ENCODE peak calls at places on chromosome X, in six cellular contexts. N is IMR-90; V is PC-9; D is AG09309; M is CD4-positive, alpha-beta T cell; J is esophagus squamous epithelium. E is an unnamed sample.

GRCh38 chrX:48626401-48627298 is 29.4 kb downstream of the WDR13 start:
- DNase-seq in N (peak), V (no peak), D (no peak), M (no peak), J (no peak), E (no peak)

GRCh38 chrX:14051416-14051815 is 21.7 kb upstream of the GEMIN8 start:
- DNase-seq in N (no peak), V (no peak), D (no peak), M (no peak), J (no peak), E (no peak)

GRCh38 chrX:2486476-2487133 is 14.2 kb downstream of the DHRSX start:
- DNase-seq in N (no peak), V (no peak), D (no peak), M (no peak), J (no peak), E (no peak)

GRCh38 chrX:9447906-9448305 is 17.0 kb upstream of the TBL1X start:
- DNase-seq in N (no peak), V (no peak), D (no peak), M (no peak), J (no peak), E (no peak)

GRCh38 chrX:53073115-53073581 is 9.0 kb upstream of the TSPYL2 start:
- DNase-seq in N (no peak), V (no peak), D (no peak), M (no peak), J (no peak), E (no peak)

GRCh38 chrX:69024931-69025330 is 140.3 kb downstream of the PJA1 start:
- DNase-seq in N (peak), V (no peak), D (no peak), M (no peak), J (no peak), E (peak)

GRCh38 chrX:40531056-40531826 is 49.5 kb upstream of the ATP6AP2 start:
- DNase-seq in N (no peak), V (no peak), D (no peak), M (no peak), J (no peak), E (no peak)

GRCh38 chrX:46117234-46117633 is 428.0 kb downstream of the ZNF674 start:
- DNase-seq in N (no peak), V (no peak), D (no peak), M (no peak), J (no peak), E (no peak)

GRCh38 chrX:118459494-118459893 is 36.1 kb upstream of the DOCK11 start:
- DNase-seq in N (peak), V (peak), D (peak), M (no peak), J (no peak), E (peak)

GRCh38 chrX:119573840-119574393 is 446 bp upstream of the UBE2A start:
- DNase-seq in N (peak), V (peak), D (no peak), M (peak), J (peak), E (peak)

GRCh38 chrX:120549483-120550452 is 11.0 kb downstream of the CUL4B start:
- DNase-seq in N (peak), V (peak), D (peak), M (no peak), J (no peak), E (peak)

GRCh38 chrX:48945517-48946348 is 11.7 kb downstream of the OTUD5 start:
- DNase-seq in N (peak), V (no peak), D (no peak), M (peak), J (no peak), E (peak)

GRCh38 chrX:15451913-15452312 is 41.2 kb downstream of the PIR start:
- DNase-seq in N (peak), V (no peak), D (no peak), M (no peak), J (no peak), E (no peak)

GRCh38 chrX:154490021-154490413 is 412 bp downstream of the SLC10A3 start:
- DNase-seq in N (peak), V (no peak), D (no peak), M (no peak), J (no peak), E (peak)

GRCh38 chrX:70613295-70613694 is 168.7 kb downstream of the DLG3 start:
- DNase-seq in N (peak), V (no peak), D (no peak), M (no peak), J (no peak), E (no peak)

GRCh38 chrX:63350551-63350950 is 581 bp downstream of the SPIN4 start:
- DNase-seq in N (no peak), V (peak), D (no peak), M (no peak), J (no peak), E (no peak)

GRCh38 chrX:30935985-30936384 is 46.9 kb upstream of the TAB3 start:
- DNase-seq in N (peak), V (no peak), D (no peak), M (no peak), J (no peak), E (peak)

GRCh38 chrX:104432321-104432720 is 133.7 kb upstream of the IL1RAPL2 start:
- DNase-seq in N (no peak), V (peak), D (no peak), M (no peak), J (no peak), E (no peak)

GRCh38 chrX:102958794-102959193 is 21.7 kb downstream of the RAB40AL start:
- DNase-seq in N (no peak), V (no peak), D (no peak), M (no peak), J (no peak), E (no peak)
- TF ChIP-seq CTCF in N (no peak), V (no peak), D (no peak), M (no peak), J (no peak), E (no peak)

GRCh38 chrX:135481696-135482179 is 38.7 kb upstream of the INTS6L start:
- DNase-seq in N (no peak), V (no peak), D (no peak), M (no peak), J (no peak), E (no peak)

GRCh38 chrX:135480076-135480475 is 40.4 kb upstream of the INTS6L start:
- DNase-seq in N (no peak), V (no peak), D (no peak), M (no peak), J (no peak), E (no peak)

GRCh38 chrX:135489542-135489941 is 30.9 kb upstream of the INTS6L start:
- DNase-seq in N (no peak), V (no peak), D (no peak), M (no peak), J (no peak), E (no peak)

DNA sequence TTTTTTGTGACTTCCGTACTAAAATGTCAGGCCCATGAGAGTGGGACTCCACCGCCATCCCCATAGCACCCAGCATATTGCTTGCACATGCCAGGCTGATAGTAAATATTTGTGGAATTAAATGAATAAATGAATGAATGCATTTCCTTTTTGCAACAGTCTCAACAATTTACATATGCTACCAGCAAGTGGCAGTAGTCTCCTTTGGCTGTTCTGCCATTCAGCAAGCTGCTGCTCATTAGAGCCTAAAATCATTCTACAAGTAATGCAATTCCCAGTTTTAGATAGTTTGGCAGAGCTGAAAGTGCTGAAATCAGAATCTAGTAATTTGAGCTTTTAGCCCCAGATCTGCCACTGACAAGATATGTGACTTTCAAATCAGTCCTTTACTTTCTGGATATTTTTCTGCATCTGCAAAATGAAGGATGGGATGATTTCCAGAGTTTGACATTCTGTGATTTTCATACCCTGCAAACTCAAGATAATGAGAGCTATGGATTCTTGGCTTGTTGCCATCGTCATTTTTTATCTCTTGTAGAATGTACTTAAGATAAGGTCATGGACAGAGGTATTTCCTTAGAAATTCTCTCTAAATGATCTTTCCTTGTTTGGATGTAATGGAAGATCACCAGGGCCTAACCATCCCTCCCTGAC is 35.7 kb upstream of the INTS6L start:
- DNase-seq in N (peak), V (no peak), D (peak), M (no peak), J (no peak), E (peak)
- TF ChIP-seq CTCF in N (peak), V (peak), D (peak), M (peak), J (peak), E (peak)

DNA sequence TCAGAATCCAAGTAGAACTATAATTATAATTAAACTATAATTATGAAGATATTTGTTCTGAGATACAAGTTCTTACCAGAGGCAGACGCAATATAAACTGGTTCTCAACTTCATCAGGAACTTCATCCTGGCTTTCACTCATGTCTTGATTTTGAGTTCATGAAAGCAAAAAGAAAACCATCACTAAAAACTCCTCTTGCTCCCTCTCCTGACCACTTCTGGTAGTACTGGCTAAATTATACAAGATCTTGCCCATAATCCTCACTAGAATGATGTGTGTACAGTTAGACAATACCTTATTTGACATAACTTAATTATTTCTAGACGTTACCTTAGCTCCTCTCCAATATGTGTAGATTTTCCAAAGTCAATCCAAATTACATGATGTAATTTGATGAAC is 3.7 kb downstream of the TAF7L start:
- DNase-seq in N (peak), V (no peak), D (no peak), M (no peak), J (no peak), E (peak)
- TF ChIP-seq CTCF in N (peak), V (peak), D (peak), M (peak), J (peak), E (peak)

GRCh38 chrX:133543654-133544053 is 128.4 kb upstream of the GPC4 start:
- DNase-seq in N (no peak), V (peak), D (no peak), M (no peak), J (no peak), E (no peak)

GRCh38 chrX:133549319-133549933 is 134.1 kb upstream of the GPC4 start:
- DNase-seq in N (no peak), V (no peak), D (no peak), M (no peak), J (no peak), E (no peak)

GRCh38 chrX:133544778-133545177 is 129.5 kb upstream of the GPC4 start:
- DNase-seq in N (no peak), V (no peak), D (no peak), M (no peak), J (no peak), E (no peak)

GRCh38 chrX:133544105-133544504 is 128.8 kb upstream of the GPC4 start:
- DNase-seq in N (peak), V (peak), D (peak), M (no peak), J (no peak), E (peak)

DNA sequence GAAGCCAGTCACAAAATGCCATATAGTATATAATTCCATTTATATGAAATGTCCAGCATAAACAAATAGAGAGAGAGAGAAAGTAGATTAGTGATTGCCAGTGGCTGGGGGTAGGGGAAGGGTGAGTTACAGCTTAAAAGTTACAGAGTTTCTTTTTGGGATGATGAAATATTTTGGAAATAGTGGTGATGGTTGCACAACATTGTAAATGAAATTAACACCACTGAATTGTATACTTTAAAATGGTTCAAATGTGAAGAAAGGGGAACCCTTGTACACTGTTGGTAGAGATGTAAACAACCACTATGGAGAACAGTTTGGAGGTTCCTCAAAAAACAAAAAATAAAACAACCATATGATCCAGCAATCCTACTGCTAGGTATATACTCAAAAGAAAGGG is 131.2 kb upstream of the GPC4 start:
- DNase-seq in N (no peak), V (no peak), D (no peak), M (no peak), J (no peak), E (no peak)
- TF ChIP-seq CTCF in N (no peak), V (no peak), D (no peak), M (no peak), J (no peak), E (no peak)

DNA sequence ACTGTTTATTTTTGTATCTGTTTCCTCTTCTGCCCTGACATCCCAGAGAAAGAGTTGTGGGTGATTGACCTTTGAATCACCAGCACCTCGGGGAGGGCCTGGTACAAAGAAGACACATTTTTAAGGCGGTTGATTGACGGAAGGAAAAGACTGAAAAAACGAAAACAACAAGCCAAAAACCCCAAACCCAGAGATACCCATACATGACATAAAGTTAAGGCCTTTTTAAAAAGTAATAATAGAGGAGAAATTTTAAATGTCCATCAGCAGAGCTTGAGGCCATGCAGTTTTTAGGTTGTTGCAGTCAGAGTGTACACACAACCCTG is 110.0 kb downstream of the GNL3L start:
- DNase-seq in N (no peak), V (no peak), D (no peak), M (no peak), J (no peak), E (no peak)
- TF ChIP-seq CTCF in N (no peak), V (peak), D (no peak), M (no peak), J (no peak), E (no peak)

GRCh38 chrX:10453945-10454344 is 166.4 kb downstream of the MID1 start:
- DNase-seq in N (no peak), V (no peak), D (no peak), M (no peak), J (no peak), E (no peak)

DNA sequence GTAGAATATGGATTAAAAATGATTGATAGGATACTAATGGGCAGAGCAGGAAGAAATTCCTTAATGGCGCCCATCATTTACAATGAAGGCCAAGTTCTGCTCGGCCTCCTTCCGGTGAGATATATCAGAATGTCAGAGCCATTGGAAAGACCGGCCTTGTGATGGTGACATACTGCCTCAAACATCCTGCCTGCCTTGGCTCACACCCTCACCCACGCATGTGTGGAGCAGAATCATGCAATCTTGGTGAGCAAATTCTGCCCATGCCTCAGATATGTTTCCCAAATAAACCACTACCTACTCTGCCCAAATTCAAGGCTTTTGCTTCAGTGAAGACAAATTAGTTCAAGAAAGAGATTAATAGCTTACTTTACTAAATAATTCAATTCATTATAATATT is 163.3 kb downstream of the MID1 start:
- DNase-seq in N (peak), V (no peak), D (no peak), M (no peak), J (no peak), E (no peak)
- TF ChIP-seq CTCF in N (no peak), V (no peak), D (no peak), M (no peak), J (no peak), E (no peak)

GRCh38 chrX:41705680-41706374 is 17.1 kb downstream of the GPR34 start:
- DNase-seq in N (no peak), V (no peak), D (no peak), M (no peak), J (no peak), E (no peak)

GRCh38 chrX:41716767-41717473 is 7.1 kb upstream of the GPR82 start:
- DNase-seq in N (no peak), V (no peak), D (no peak), M (no peak), J (no peak), E (no peak)

GRCh38 chrX:41716217-41716616 is 7.8 kb upstream of the GPR82 start:
- DNase-seq in N (no peak), V (no peak), D (no peak), M (no peak), J (no peak), E (no peak)

GRCh38 chrX:41707218-41707617 is 16.8 kb upstream of the GPR82 start:
- DNase-seq in N (no peak), V (no peak), D (no peak), M (no peak), J (no peak), E (no peak)

DNA sequence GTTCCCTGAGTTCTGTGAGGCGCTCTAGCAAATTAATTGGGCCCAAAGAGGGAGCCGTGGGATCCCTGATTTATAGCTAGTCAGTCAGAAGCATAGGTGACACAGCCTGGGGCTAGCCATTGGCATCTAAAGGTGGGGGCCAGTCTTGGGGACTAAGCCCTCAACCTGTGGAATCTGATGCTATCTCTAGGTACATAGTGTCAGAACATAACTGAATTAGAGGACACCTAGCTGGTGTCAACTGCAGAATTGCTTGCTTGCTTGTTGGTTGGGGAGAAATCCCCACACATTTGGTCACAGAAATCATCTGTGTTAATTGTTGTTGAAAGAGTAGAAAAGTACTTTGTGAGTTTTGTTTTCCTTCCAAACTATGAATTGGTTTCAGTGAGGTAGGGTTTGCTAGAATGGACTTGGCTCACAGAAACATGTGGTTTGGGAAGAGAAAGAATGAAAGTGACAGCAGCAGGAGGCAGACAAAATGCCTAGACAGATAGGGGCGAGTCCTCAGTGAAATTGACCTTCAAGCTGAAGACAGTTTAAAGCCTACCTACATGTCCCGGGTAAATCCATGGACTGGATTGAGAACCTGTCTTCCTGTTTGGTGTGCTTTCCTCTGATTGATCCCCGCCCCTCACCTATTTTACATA is 12.8 kb upstream of the GPR82 start:
- DNase-seq in N (no peak), V (no peak), D (no peak), M (no peak), J (no peak), E (no peak)
- TF ChIP-seq CTCF in N (no peak), V (no peak), D (no peak), M (no peak), J (no peak), E (no peak)

GRCh38 chrX:99305573-99305972 is 1104.5 kb downstream of the PCDH19 start:
- DNase-seq in N (no peak), V (no peak), D (no peak), M (no peak), J (no peak), E (no peak)

GRCh38 chrX:99301990-99302389 is 1108.1 kb downstream of the PCDH19 start:
- DNase-seq in N (no peak), V (no peak), D (no peak), M (no peak), J (no peak), E (no peak)
- TF ChIP-seq CTCF in N (no peak), V (peak), D (peak), M (no peak), J (no peak), E (no peak)

GRCh38 chrX:130801901-130802300 is 101.1 kb downstream of the ENOX2 start:
- DNase-seq in N (peak), V (no peak), D (no peak), M (no peak), J (no peak), E (no peak)
- TF ChIP-seq CTCF in N (peak), V (no peak), D (no peak), M (no peak), J (no peak), E (no peak)

GRCh38 chrX:84909151-84909550 is 94.5 kb upstream of the APOOL start:
- DNase-seq in N (no peak), V (no peak), D (no peak), M (no peak), J (no peak), E (no peak)

DNA sequence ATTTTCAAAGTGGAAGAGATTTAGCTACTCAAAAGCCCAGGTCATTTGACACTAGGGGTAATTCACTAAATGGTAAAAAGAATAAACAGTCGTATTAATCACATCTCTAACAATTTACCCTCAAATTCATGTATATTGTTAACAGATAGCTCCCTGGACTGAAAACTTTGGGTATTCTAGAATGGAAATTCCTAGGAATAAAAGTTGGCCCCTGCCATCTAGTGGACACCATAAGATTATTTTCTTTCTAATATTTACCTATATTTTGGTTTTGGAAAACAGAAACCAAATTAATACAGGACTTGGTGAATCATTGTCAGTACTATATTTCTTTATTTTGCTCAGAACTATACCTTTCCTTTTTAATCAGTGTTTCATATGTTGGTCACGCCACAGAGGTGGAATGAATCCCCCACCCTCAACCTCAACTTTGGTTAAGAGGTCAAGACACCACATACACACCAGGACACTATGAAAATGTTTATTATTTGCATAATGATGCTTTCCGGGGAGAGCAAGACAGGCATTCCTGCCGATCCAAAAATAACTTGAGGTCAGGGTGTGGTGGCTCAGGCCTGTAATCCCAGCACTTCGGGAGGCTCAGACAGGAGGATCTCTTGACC is 96.2 kb upstream of the APOOL start:
- DNase-seq in N (peak), V (no peak), D (no peak), M (no peak), J (no peak), E (peak)
- TF ChIP-seq CTCF in N (peak), V (peak), D (no peak), M (no peak), J (no peak), E (peak)